ENCODE peak calls at places on chromosomes 6 and 20, in seven cellular contexts. One of them, this sample, is unnamed.

GRCh38 chr6:17394192-17394611 is 807 bp downstream of the CAP2 start:
- DNase-seq in A673: peak
- DNase-seq in heart left ventricle: peak
- DNase-seq in HCT116: peak
- DNase-seq in brain microvascular endothelial cell: peak
- DNase-seq in tibial artery: peak
- DNase-seq in sigmoid colon: peak
- DNase-seq in this sample: no peak

GRCh38 chr6:70210462-70210861 is 92.4 kb downstream of the COL9A1 start:
- DNase-seq in tibial artery: no peak
- DNase-seq in sigmoid colon: no peak
- DNase-seq in brain microvascular endothelial cell: no peak
- DNase-seq in heart left ventricle: no peak
- DNase-seq in HCT116: no peak
- DNase-seq in A673: peak
- DNase-seq in this sample: no peak

GRCh38 chr6:90295854-90296345 is 743 bp downstream of the BACH2 start:
- DNase-seq in HCT116: no peak
- DNase-seq in tibial artery: peak
- DNase-seq in brain microvascular endothelial cell: peak
- DNase-seq in heart left ventricle: peak
- DNase-seq in A673: peak
- DNase-seq in sigmoid colon: peak
- DNase-seq in this sample: peak

GRCh38 chr20:13199279-13199678 is 21.8 kb upstream of the ISM1 start:
- DNase-seq in tibial artery: no peak
- DNase-seq in sigmoid colon: no peak
- DNase-seq in A673: no peak
- DNase-seq in brain microvascular endothelial cell: no peak
- DNase-seq in HCT116: no peak
- DNase-seq in heart left ventricle: no peak
- DNase-seq in this sample: no peak

GRCh38 chr6:73081955-73082354 is 143.3 kb downstream of the KHDC1L start:
- DNase-seq in sigmoid colon: no peak
- DNase-seq in heart left ventricle: no peak
- DNase-seq in brain microvascular endothelial cell: no peak
- DNase-seq in HCT116: no peak
- DNase-seq in A673: no peak
- DNase-seq in tibial artery: no peak
- DNase-seq in this sample: no peak

GRCh38 chr20:1617055-1617454 is 2.8 kb downstream of the SIRPB1 start:
- DNase-seq in brain microvascular endothelial cell: no peak
- DNase-seq in HCT116: no peak
- DNase-seq in tibial artery: no peak
- DNase-seq in heart left ventricle: no peak
- DNase-seq in A673: peak
- DNase-seq in sigmoid colon: no peak
- DNase-seq in this sample: no peak

GRCh38 chr20:11849976-11850670 is 67.6 kb upstream of the BTBD3 start:
- DNase-seq in HCT116: peak
- DNase-seq in heart left ventricle: no peak
- DNase-seq in A673: peak
- DNase-seq in tibial artery: no peak
- DNase-seq in sigmoid colon: no peak
- DNase-seq in brain microvascular endothelial cell: peak
- DNase-seq in this sample: no peak

GRCh38 chr20:13220857-13221297 is at the start of gene ISM1:
- DNase-seq in sigmoid colon: no peak
- DNase-seq in brain microvascular endothelial cell: no peak
- DNase-seq in A673: peak
- DNase-seq in heart left ventricle: no peak
- DNase-seq in HCT116: no peak
- DNase-seq in tibial artery: peak
- DNase-seq in this sample: peak

GRCh38 chr20:4942336-4942735 is 59.0 kb downstream of the SLC23A2 start:
- DNase-seq in tibial artery: no peak
- DNase-seq in HCT116: no peak
- DNase-seq in heart left ventricle: no peak
- DNase-seq in sigmoid colon: no peak
- DNase-seq in brain microvascular endothelial cell: no peak
- DNase-seq in A673: no peak
- DNase-seq in this sample: no peak

GRCh38 chr20:37276494-37277252 is 12.8 kb upstream of the MANBAL start:
- DNase-seq in sigmoid colon: peak
- DNase-seq in brain microvascular endothelial cell: peak
- DNase-seq in HCT116: no peak
- DNase-seq in A673: peak
- DNase-seq in tibial artery: no peak
- DNase-seq in heart left ventricle: peak
- DNase-seq in this sample: no peak

GRCh38 chr6:26351544-26351953 is 13.4 kb upstream of the BTN3A2 start:
- DNase-seq in A673: peak
- DNase-seq in brain microvascular endothelial cell: peak
- DNase-seq in HCT116: peak
- DNase-seq in heart left ventricle: no peak
- DNase-seq in tibial artery: no peak
- DNase-seq in sigmoid colon: no peak
- DNase-seq in this sample: no peak

GRCh38 chr6:156686429-156686939 is 90.7 kb upstream of the ARID1B start:
- DNase-seq in A673: no peak
- DNase-seq in HCT116: no peak
- DNase-seq in heart left ventricle: peak
- DNase-seq in tibial artery: no peak
- DNase-seq in sigmoid colon: peak
- DNase-seq in brain microvascular endothelial cell: peak
- DNase-seq in this sample: peak

GRCh38 chr20:63619505-63619904 is 7.4 kb downstream of the GMEB2 start:
- DNase-seq in A673: no peak
- DNase-seq in brain microvascular endothelial cell: no peak
- DNase-seq in sigmoid colon: no peak
- DNase-seq in HCT116: no peak
- DNase-seq in tibial artery: peak
- DNase-seq in heart left ventricle: no peak
- DNase-seq in this sample: no peak

GRCh38 chr6:134729590-134729989 is 220.3 kb downstream of the ALDH8A1 start:
- DNase-seq in brain microvascular endothelial cell: no peak
- DNase-seq in A673: no peak
- DNase-seq in sigmoid colon: no peak
- DNase-seq in tibial artery: no peak
- DNase-seq in heart left ventricle: no peak
- DNase-seq in HCT116: no peak
- DNase-seq in this sample: no peak

GRCh38 chr6:71420693-71421328 is 132.2 kb downstream of the OGFRL1 start:
- DNase-seq in A673: peak
- DNase-seq in tibial artery: peak
- DNase-seq in heart left ventricle: peak
- DNase-seq in sigmoid colon: peak
- DNase-seq in HCT116: no peak
- DNase-seq in brain microvascular endothelial cell: peak
- DNase-seq in this sample: peak

GRCh38 chr6:116465246-116465645 is 4.1 kb downstream of the CALHM6 start:
- DNase-seq in A673: no peak
- DNase-seq in tibial artery: no peak
- DNase-seq in sigmoid colon: no peak
- DNase-seq in HCT116: no peak
- DNase-seq in brain microvascular endothelial cell: no peak
- DNase-seq in heart left ventricle: no peak
- DNase-seq in this sample: peak

GRCh38 chr6:16130437-16130891 is 1.6 kb downstream of the MYLIP start:
- DNase-seq in A673: no peak
- DNase-seq in tibial artery: no peak
- DNase-seq in sigmoid colon: no peak
- DNase-seq in heart left ventricle: no peak
- DNase-seq in brain microvascular endothelial cell: no peak
- DNase-seq in HCT116: no peak
- DNase-seq in this sample: no peak

GRCh38 chr6:16127471-16127870 is 1.4 kb upstream of the MYLIP start:
- DNase-seq in sigmoid colon: no peak
- DNase-seq in A673: no peak
- DNase-seq in heart left ventricle: no peak
- DNase-seq in HCT116: no peak
- DNase-seq in tibial artery: no peak
- DNase-seq in brain microvascular endothelial cell: no peak
- DNase-seq in this sample: no peak

GRCh38 chr6:16130932-16131387 is 2.1 kb downstream of the MYLIP start:
- DNase-seq in A673: peak
- DNase-seq in heart left ventricle: peak
- DNase-seq in sigmoid colon: no peak
- DNase-seq in HCT116: no peak
- DNase-seq in brain microvascular endothelial cell: peak
- DNase-seq in tibial artery: no peak
- DNase-seq in this sample: no peak

GRCh38 chr6:16128759-16129622 is at the start of gene MYLIP:
- DNase-seq in A673: peak
- DNase-seq in tibial artery: peak
- DNase-seq in sigmoid colon: peak
- DNase-seq in heart left ventricle: peak
- DNase-seq in HCT116: peak
- DNase-seq in brain microvascular endothelial cell: peak
- DNase-seq in this sample: peak

DNA sequence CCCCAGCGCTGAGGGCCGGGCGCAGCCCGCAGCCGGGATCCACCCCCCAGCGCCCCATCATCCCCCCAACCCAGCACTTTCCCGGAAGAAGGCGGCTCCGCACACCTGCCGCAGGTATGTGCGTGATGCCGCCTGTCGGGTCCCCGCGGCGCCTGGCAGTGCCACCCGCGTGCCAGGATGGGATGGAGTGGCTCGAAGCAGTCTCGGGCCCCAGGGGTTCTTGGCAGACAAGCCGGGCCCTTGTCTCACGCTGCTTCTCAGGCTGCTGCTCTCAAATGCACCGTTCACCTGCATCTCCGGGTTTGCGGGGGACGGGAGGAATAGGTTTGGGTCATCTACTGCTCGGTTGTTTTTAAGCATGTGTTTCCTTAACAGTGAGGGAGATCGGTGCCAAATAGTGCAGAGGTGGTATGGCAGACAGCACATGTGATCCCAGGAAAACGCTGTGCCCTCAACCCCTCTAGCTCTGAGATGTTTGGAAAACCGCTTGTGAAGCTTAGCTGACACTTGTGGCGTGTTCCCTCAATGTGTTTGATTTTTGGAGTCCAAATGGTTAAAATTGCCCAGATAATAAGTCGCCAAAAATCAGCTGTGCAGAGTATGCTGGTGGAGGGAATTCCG is 847 bp downstream of the MYLIP start:
- DNase-seq in sigmoid colon: peak
- DNase-seq in heart left ventricle: peak
- DNase-seq in tibial artery: peak
- DNase-seq in HCT116: no peak
- DNase-seq in brain microvascular endothelial cell: no peak
- DNase-seq in A673: peak
- DNase-seq in this sample: peak
- TF ChIP-seq CTCF in sigmoid colon: peak
- TF ChIP-seq CTCF in heart left ventricle: no peak
- TF ChIP-seq CTCF in tibial artery: no peak
- TF ChIP-seq CTCF in HCT116: no peak
- TF ChIP-seq CTCF in brain microvascular endothelial cell: no peak
- TF ChIP-seq CTCF in A673: no peak
- TF ChIP-seq CTCF in this sample: no peak

DNA sequence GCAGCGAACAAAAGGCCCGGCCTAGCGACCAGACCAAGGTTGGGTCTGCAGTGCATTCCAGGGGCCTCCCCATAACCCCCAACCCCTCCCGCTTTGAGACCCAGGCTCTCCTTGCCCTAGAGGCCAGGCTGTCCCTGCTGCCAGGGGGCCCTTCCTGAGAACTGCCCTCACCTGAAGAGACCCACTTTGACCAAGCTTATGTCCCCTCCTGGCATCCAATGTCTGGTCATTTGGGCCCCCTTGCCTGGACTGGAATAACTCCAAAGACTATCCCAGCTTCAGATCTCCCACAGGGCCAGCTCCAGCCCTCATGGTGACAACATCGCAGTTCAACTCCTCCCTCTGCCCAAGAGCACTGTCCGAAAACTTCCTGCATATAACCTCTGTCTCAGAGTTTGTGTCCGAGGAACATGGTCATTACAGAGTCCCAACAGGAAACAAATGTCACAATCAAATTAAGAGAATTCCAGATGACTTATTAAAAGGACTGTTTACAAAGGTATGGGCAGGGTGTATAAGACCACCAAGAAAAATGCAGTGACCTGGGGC is 125.0 kb downstream of the BANF2 start:
- DNase-seq in A673: no peak
- DNase-seq in brain microvascular endothelial cell: no peak
- DNase-seq in heart left ventricle: no peak
- DNase-seq in HCT116: no peak
- DNase-seq in tibial artery: peak
- DNase-seq in sigmoid colon: peak
- DNase-seq in this sample: no peak
- H3K27ac ChIP-seq in A673: no peak
- H3K27ac ChIP-seq in brain microvascular endothelial cell: no peak
- H3K27ac ChIP-seq in heart left ventricle: peak
- H3K27ac ChIP-seq in HCT116: no peak
- H3K27ac ChIP-seq in tibial artery: no peak
- H3K27ac ChIP-seq in sigmoid colon: no peak
- H3K27ac ChIP-seq in this sample: peak

DNA sequence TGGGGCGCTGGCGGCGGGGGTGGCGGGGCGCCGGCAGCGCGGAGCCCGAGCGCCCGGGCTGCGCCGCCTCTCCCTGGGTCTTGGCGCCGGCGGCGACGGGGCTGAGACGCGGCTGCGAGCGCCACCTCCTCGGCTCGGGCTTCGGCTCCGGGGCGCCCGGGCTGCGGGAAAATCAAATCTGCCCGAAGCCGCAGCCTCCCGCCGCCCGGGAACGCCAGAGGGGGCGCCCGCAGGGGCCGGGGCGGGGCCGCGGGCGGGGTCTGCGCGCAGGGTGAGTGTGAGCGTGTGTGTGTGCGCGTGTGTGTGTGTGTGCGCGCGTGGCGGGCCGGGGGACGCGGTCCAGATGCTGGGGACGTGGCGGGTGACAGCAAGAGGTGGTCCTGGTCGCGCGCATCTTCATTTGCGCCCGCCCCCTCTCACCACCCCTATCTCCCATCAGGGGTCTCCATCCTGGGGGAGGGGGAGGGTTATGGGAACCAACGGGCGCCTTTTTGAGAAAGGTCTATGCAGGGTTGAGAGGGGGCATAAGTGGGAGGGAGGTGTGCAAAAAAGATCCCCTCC is 655 bp upstream of the CPNE5 start:
- DNase-seq in tibial artery: no peak
- DNase-seq in HCT116: peak
- DNase-seq in heart left ventricle: peak
- DNase-seq in sigmoid colon: no peak
- DNase-seq in brain microvascular endothelial cell: no peak
- DNase-seq in A673: peak
- DNase-seq in this sample: peak
- TF ChIP-seq CTCF in tibial artery: peak
- TF ChIP-seq CTCF in HCT116: peak
- TF ChIP-seq CTCF in heart left ventricle: peak
- TF ChIP-seq CTCF in sigmoid colon: no peak
- TF ChIP-seq CTCF in brain microvascular endothelial cell: peak
- TF ChIP-seq CTCF in A673: peak
- TF ChIP-seq CTCF in this sample: peak

DNA sequence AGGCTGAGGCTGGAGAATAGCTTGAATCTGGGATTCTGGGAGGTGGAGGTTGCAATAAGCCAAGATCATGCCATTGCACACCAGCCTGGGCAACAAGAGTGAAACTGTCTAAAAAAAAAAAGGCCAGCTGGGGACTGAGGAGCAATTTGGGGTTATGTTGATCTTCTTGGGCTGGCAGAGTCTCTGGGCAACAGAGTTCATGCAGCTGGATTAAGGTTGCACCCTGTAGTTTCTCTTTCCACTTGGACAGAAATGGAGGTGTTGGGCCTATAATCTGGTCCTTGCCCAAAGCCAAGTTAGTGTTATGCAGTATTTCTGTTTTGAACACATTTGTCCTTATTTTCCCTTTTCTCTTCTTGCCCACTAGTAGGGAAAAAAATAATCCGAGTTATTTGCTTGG is 213.7 kb downstream of the SOX4 start:
- DNase-seq in HCT116: no peak
- DNase-seq in tibial artery: no peak
- DNase-seq in brain microvascular endothelial cell: no peak
- DNase-seq in sigmoid colon: no peak
- DNase-seq in A673: no peak
- DNase-seq in heart left ventricle: no peak
- DNase-seq in this sample: no peak
- H3K27ac ChIP-seq in HCT116: no peak
- H3K27ac ChIP-seq in tibial artery: no peak
- H3K27ac ChIP-seq in brain microvascular endothelial cell: no peak
- H3K27ac ChIP-seq in sigmoid colon: no peak
- H3K27ac ChIP-seq in A673: no peak
- H3K27ac ChIP-seq in heart left ventricle: no peak
- H3K27ac ChIP-seq in this sample: no peak